ENCODE peak calls at places on chromosome 7, in six cellular contexts. W is AG04450, X is H7, J is endodermal cell, S is colonic mucosa, Q is left ventricle myocardium inferior. P is an unnamed sample. For H3K27me3, the result is how much of the 10 kb centered on the place peaks cover.

GRCh38 chr7:98866341-98866740 is 3.5 kb downstream of the TMEM130 start:
- DNase-seq in S (no peak), X (no peak), Q (no peak), J (no peak), W (no peak), P (no peak)

GRCh38 chr7:74138945-74139843 is 35.0 kb upstream of the EIF4H start:
- DNase-seq in X (peak), J (peak), S (no peak), W (no peak), Q (peak), P (no peak)

GRCh38 chr7:99386584-99387238 is 12.2 kb downstream of the ARPC1B start:
- DNase-seq in X (peak), S (no peak), J (no peak), W (no peak), Q (no peak), P (no peak)

GRCh38 chr7:105877736-105878135 is 1.3 kb upstream of the ATXN7L1 start:
- DNase-seq in S (no peak), J (peak), X (no peak), Q (no peak), W (no peak), P (no peak)

GRCh38 chr7:4663239-4663638 is 18.9 kb upstream of the FOXK1 start:
- DNase-seq in Q (no peak), W (no peak), J (no peak), X (no peak), S (no peak), P (no peak)

GRCh38 chr7:119572132-119572531 is 700.8 kb upstream of the KCND2 start:
- DNase-seq in S (no peak), W (no peak), X (peak), Q (no peak), J (peak), P (no peak)

GRCh38 chr7:75565129-75565528 is 73.0 kb downstream of the SPDYE5 start:
- DNase-seq in S (no peak), W (peak), X (no peak), J (no peak), Q (no peak), P (peak)

GRCh38 chr7:41993173-41993867 is 243.7 kb downstream of the GLI3 start:
- DNase-seq in X (no peak), J (no peak), S (no peak), Q (no peak), W (peak), P (no peak)

GRCh38 chr7:23299770-23300300 is 696 bp downstream of the MALSU1 start:
- DNase-seq in S (no peak), X (no peak), W (no peak), J (no peak), Q (no peak), P (no peak)

GRCh38 chr7:98395951-98396350 is 4.9 kb downstream of the BAIAP2L1 start:
- DNase-seq in W (no peak), X (no peak), S (no peak), Q (no peak), J (no peak), P (no peak)

GRCh38 chr7:6718124-6718523 is 11.4 kb upstream of the ZNF12 start:
- DNase-seq in S (no peak), X (peak), W (no peak), Q (no peak), J (no peak), P (no peak)

GRCh38 chr7:40297741-40298311 is 163.0 kb downstream of the SUGCT start:
- DNase-seq in S (no peak), X (no peak), J (no peak), Q (no peak), W (no peak), P (no peak)

GRCh38 chr7:24980695-24981543 is 941 bp upstream of the OSBPL3 start:
- DNase-seq in Q (no peak), W (no peak), X (peak), S (peak), J (peak), P (no peak)

GRCh38 chr7:7103343-7104313 is 78.7 kb upstream of the C1GALT1 start:
- DNase-seq in J (no peak), W (peak), S (no peak), X (peak), Q (no peak), P (peak)

GRCh38 chr7:144821069-144821468 is 14.8 kb downstream of the TPK1 start:
- DNase-seq in S (no peak), Q (no peak), W (no peak), X (no peak), J (no peak), P (no peak)

GRCh38 chr7:6615853-6616555 is 594 bp downstream of the ZNF853 start:
- DNase-seq in W (no peak), Q (no peak), X (peak), S (no peak), J (peak), P (no peak)

GRCh38 chr7:20114463-20114862 is 102.7 kb downstream of the MACC1 start:
- DNase-seq in S (no peak), X (no peak), J (no peak), Q (no peak), W (no peak), P (no peak)

GRCh38 chr7:13541326-13541725 is 448.1 kb downstream of the ETV1 start:
- DNase-seq in J (no peak), S (no peak), Q (no peak), X (no peak), W (no peak), P (no peak)

GRCh38 chr7:106660862-106661720 is at the start of gene CCDC71L:
- DNase-seq in J (peak), S (peak), Q (peak), X (peak), W (peak), P (peak)

GRCh38 chr7:42645906-42646305 is 266.0 kb downstream of the C7orf25 start:
- DNase-seq in J (no peak), X (no peak), Q (no peak), W (no peak), S (no peak), P (no peak)

GRCh38 chr7:135918134-135918533 is 59.0 kb downstream of the MTPN start:
- DNase-seq in J (no peak), X (no peak), W (no peak), S (no peak), Q (no peak), P (no peak)

GRCh38 chr7:74006032-74006431 is 21.9 kb upstream of the ELN start:
- DNase-seq in X (no peak), Q (no peak), W (no peak), J (no peak), S (no peak), P (no peak)

GRCh38 chr7:83271212-83272099 is 108.8 kb upstream of the PCLO start:
- DNase-seq in W (peak), S (no peak), J (peak), Q (no peak), X (no peak), P (peak)

GRCh38 chr7:4272141-4272540 is 410.0 kb upstream of the FOXK1 start:
- DNase-seq in S (no peak), X (peak), J (no peak), Q (no peak), W (no peak), P (no peak)

GRCh38 chr7:69796421-69796820 is 198.1 kb downstream of the AUTS2 start:
- DNase-seq in W (no peak), S (no peak), Q (no peak), J (no peak), X (no peak), P (no peak)

GRCh38 chr7:101420436-101420835 is 57.8 kb downstream of the COL26A1 start:
- DNase-seq in X (peak), Q (no peak), J (peak), S (no peak), W (no peak), P (no peak)

GRCh38 chr7:74329225-74329624 is 40.0 kb downstream of the CLIP2 start:
- DNase-seq in J (no peak), S (no peak), X (no peak), W (no peak), Q (no peak), P (no peak)

GRCh38 chr7:120996983-120997334 is 8.4 kb downstream of the CPED1 start:
- DNase-seq in X (no peak), S (no peak), W (no peak), Q (no peak), J (no peak), P (no peak)

GRCh38 chr7:2971914-2972530 is 71.6 kb downstream of the CARD11 start:
- DNase-seq in S (no peak), W (no peak), J (peak), Q (no peak), X (no peak), P (no peak)

GRCh38 chr7:80134536-80135305 is at the start of gene GNAI1:
- DNase-seq in W (no peak), J (peak), X (peak), Q (peak), S (peak), P (no peak)

GRCh38 chr7:97015787-97016391 is 8.7 kb downstream of the DLX5 start:
- DNase-seq in J (no peak), Q (no peak), X (no peak), W (no peak), S (no peak), P (no peak)
- H3K27me3 ChIP-seq in J (half or more), Q (half or more), X (half or more), W (half or more), S (half or more), P (under half)

GRCh38 chr7:134046594-134047128 is 80.5 kb upstream of the LRGUK start:
- DNase-seq in X (no peak), Q (no peak), J (peak), S (no peak), W (no peak), P (no peak)
- H3K27me3 ChIP-seq in X (under half), Q (under half), J (under half), S (under half), W (under half), P (under half)

DNA sequence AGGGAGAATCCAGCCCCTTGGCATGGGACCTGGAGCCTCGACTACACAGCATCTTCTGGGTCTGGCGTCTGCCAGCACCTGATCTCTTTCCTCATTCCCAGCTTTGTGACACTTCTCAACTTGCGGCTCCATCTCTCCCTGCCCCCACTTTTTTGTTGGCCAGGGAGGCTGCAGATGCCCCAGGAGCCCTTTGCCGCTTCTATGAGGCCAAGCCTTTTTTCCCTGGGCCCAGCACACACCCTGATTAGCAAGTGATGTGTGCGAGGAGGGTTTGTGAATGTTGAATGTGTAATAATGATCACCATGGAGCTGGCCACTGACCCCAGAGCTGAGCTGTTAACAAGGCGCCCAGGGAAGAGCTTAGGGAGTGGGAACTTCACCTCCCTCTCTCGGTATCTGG is 4.4 kb downstream of the EVX1 start:
- DNase-seq in J (no peak), S (no peak), Q (no peak), W (no peak), X (no peak), P (no peak)
- H3K27me3 ChIP-seq in J (half or more), S (half or more), Q (half or more), W (half or more), X (half or more), P (under half)

GRCh38 chr7:1274876-1275684 is 42.4 kb downstream of the UNCX start:
- DNase-seq in W (no peak), J (no peak), S (no peak), X (no peak), Q (no peak), P (no peak)
- H3K27me3 ChIP-seq in W (under half), J (under half), S (under half), X (under half), Q (half or more), P (under half)

GRCh38 chr7:35258891-35259537 is 5.1 kb upstream of the TBX20 start:
- DNase-seq in Q (no peak), J (peak), W (no peak), S (no peak), X (peak), P (no peak)
- H3K27me3 ChIP-seq in Q (half or more), J (half or more), W (half or more), S (half or more), X (half or more), P (under half)

GRCh38 chr7:150803161-150803860 is 2.7 kb downstream of the TMEM176A start:
- DNase-seq in S (peak), W (no peak), X (no peak), J (peak), Q (no peak), P (no peak)
- H3K27me3 ChIP-seq in S (under half), W (under half), X (under half), J (half or more), Q (under half), P (under half)

DNA sequence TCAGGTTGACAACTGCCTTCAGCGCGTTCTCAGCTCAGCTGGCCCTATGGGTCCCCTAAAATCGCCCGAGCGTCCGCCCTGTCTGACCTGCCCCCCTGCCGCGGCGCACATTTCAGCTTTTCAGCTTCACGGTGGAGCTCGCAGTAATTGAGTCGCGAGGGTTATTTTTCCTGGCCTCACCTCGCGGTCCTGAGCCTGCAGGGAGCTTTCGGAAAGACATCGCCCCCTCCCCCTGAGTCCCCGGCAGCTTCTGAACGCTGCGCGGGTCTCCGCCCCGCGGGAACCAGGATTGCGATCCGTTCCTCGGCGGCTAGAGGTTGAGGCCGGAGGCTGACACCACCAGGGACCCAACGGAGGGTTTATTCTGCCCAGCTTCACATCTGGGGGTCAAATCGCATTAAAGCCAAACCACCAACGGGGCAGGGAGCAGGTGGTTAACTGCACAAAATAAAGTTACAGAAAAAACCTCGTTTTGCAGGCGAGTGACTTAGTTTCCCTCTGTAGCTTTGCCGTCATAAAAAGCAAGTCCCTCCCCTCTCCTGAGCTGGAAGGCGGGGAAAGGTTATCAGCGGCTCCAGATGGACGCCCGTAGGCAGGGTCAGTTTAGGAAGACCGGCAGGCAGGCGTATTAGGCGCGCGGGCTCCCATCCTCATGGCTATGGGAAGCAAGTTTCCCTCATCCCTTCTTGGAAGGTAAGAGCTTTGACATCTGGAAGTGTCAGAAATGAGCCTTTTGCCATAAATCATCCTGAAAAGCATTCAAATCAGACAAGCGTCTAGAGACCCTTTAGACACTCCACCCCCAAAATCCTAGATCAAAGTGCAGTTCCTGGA is 10.9 kb downstream of the TWIST1 start:
- DNase-seq in X (peak), Q (no peak), J (peak), W (no peak), S (no peak), P (no peak)
- H3K27me3 ChIP-seq in X (half or more), Q (half or more), J (half or more), W (under half), S (half or more), P (under half)

P was measured in Panc1.